ENCODE peak calls at places on chromosomes 13 and 19, in four cellular contexts. D is right lobe of liver; N is effector memory CD4-positive, alpha-beta T cell; E is right cardiac atrium. V is an unnamed sample. For H3K9me3, the result is how much of the 10 kb centered on the place peaks cover.

GRCh38 chr13:44155422-44156293 is 218.0 kb upstream of the SERP2 start:
- DNase-seq in N (no peak), E (peak), D (no peak), V (no peak)

GRCh38 chr19:35099897-35100275 is 15.7 kb upstream of the FXYD3 start:
- DNase-seq in D (no peak), N (no peak), E (no peak), V (no peak)

GRCh38 chr19:1855040-1855827 is 7.0 kb upstream of the REXO1 start:
- DNase-seq in D (peak), N (peak), E (peak), V (peak)

GRCh38 chr13:103188688-103189326 is 122.6 kb upstream of the SLC10A2 start:
- DNase-seq in E (no peak), D (no peak), N (no peak), V (no peak)

GRCh38 chr13:113584870-113585671 is 518 bp downstream of the TFDP1 start:
- DNase-seq in D (peak), E (no peak), N (no peak), V (no peak)

GRCh38 chr19:5627395-5627904 is 4.6 kb downstream of the SAFB start:
- DNase-seq in D (no peak), N (no peak), E (peak), V (no peak)

GRCh38 chr13:80955487-80955886 is 614.6 kb upstream of the SPRY2 start:
- DNase-seq in E (no peak), N (no peak), D (no peak), V (no peak)

GRCh38 chr19:35347171-35347929 is at the start of gene FFAR1:
- DNase-seq in D (peak), N (peak), E (peak), V (no peak)

GRCh38 chr13:20410726-20411125 is 114.9 kb downstream of the CRYL1 start:
- DNase-seq in E (no peak), D (no peak), N (no peak), V (no peak)

GRCh38 chr19:10270616-10271394 is at the start of gene ICAM1:
- DNase-seq in E (peak), N (peak), D (peak), V (peak)

GRCh38 chr19:15249912-15250634 is 17.8 kb upstream of the EPHX3 start:
- DNase-seq in D (no peak), E (peak), N (no peak), V (no peak)

GRCh38 chr19:39277598-39277997 is 9.4 kb downstream of the IFNL2 start:
- DNase-seq in D (peak), N (no peak), E (no peak), V (no peak)

GRCh38 chr19:10835754-10836477 is at the start of gene TMED1:
- DNase-seq in E (peak), D (peak), N (peak), V (peak)

GRCh38 chr13:109764474-109765292 is 21.7 kb downstream of the IRS2 start:
- DNase-seq in E (peak), D (no peak), N (no peak), V (no peak)

GRCh38 chr19:58212336-58213074 is 16.2 kb upstream of the ZNF544 start:
- DNase-seq in D (no peak), E (no peak), N (no peak), V (no peak)

GRCh38 chr19:58213075-58213369 is 15.7 kb upstream of the ZNF544 start:
- DNase-seq in D (no peak), E (no peak), N (no peak), V (no peak)

GRCh38 chr19:58218899-58219298 is 9.8 kb upstream of the ZNF544 start:
- DNase-seq in N (peak), E (no peak), D (no peak), V (peak)

GRCh38 chr19:58217069-58217481 is 11.6 kb upstream of the ZNF544 start:
- DNase-seq in N (no peak), D (no peak), E (no peak), V (no peak)

GRCh38 chr19:58217607-58218391 is 10.9 kb upstream of the ZNF544 start:
- DNase-seq in N (no peak), E (no peak), D (no peak), V (no peak)
- H3K9me3 ChIP-seq in N (under half), E (under half), D (under half), V (under half)

GRCh38 chr19:23399443-23399842 is 4.2 kb upstream of the ZNF91 start:
- DNase-seq in E (no peak), N (no peak), D (no peak), V (no peak)
- H3K9me3 ChIP-seq in E (under half), N (under half), D (under half), V (under half)

GRCh38 chr13:95512424-95512823 is 40.1 kb upstream of the CLDN10 start:
- DNase-seq in D (no peak), E (no peak), N (no peak), V (no peak)

GRCh38 chr13:95505976-95506375 is 46.5 kb upstream of the CLDN10 start:
- DNase-seq in D (no peak), N (no peak), E (no peak), V (no peak)

GRCh38 chr13:95512957-95513356 is 39.6 kb upstream of the CLDN10 start:
- DNase-seq in E (no peak), N (no peak), D (no peak), V (no peak)

GRCh38 chr13:95510950-95511349 is 41.6 kb upstream of the CLDN10 start:
- DNase-seq in D (no peak), N (no peak), E (no peak), V (no peak)

GRCh38 chr13:95509521-95510315 is 42.8 kb upstream of the CLDN10 start:
- DNase-seq in N (no peak), E (no peak), D (no peak), V (no peak)
- H3K9me3 ChIP-seq in N (under half), E (under half), D (under half), V (under half)

GRCh38 chr19:44131955-44132354 is 9.4 kb upstream of the ZNF234 start:
- DNase-seq in D (no peak), N (no peak), E (no peak), V (no peak)
- H3K9me3 ChIP-seq in D (under half), N (under half), E (under half), V (under half)

GRCh38 chr13:53941588-53942190 is 913.1 kb downstream of the OLFM4 start:
- DNase-seq in N (no peak), D (no peak), E (no peak), V (no peak)

GRCh38 chr13:53946500-53946899 is 917.9 kb downstream of the OLFM4 start:
- DNase-seq in D (no peak), E (no peak), N (no peak), V (no peak)
- H3K9me3 ChIP-seq in D (under half), E (under half), N (under half), V (under half)

GRCh38 chr19:30333291-30334065 is 38.7 kb upstream of the ZNF536 start:
- DNase-seq in D (no peak), E (no peak), N (no peak), V (no peak)

GRCh38 chr19:30338066-30338465 is 34.1 kb upstream of the ZNF536 start:
- DNase-seq in N (no peak), E (no peak), D (no peak), V (no peak)

GRCh38 chr19:30334841-30335240 is 37.3 kb upstream of the ZNF536 start:
- DNase-seq in D (no peak), E (no peak), N (no peak), V (no peak)

GRCh38 chr19:30336290-30336689 is 35.9 kb upstream of the ZNF536 start:
- DNase-seq in D (no peak), N (no peak), E (no peak), V (no peak)

DNA sequence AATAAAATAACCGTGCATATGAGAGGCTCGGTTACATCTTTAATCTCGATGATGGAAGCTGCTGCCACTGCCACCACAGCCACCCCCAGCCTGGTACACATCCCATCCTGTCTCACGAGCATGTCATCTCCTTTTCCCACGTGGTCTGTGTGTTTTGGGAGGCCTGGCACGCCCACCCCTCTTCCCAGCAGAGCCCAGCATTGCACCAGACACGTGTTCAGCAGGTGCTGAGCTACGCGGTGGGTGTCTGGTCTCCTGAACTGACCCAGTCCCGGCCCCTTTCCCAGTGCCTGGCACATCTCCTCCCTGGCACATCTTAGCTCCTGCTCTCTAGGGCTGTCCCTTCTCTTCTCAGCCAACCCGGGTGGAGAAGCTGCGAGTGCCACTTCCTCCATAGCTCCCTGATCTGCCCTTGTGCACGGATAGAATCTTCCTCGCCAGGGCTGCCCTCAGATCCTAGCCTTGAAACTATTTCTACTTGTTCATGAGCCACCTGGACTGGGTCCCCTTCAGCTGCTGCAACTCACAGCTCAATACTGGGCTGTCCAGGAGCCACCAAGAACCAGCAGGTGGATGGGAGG is 36.8 kb upstream of the ZNF536 start:
- DNase-seq in D (no peak), N (no peak), E (no peak), V (no peak)
- H3K9me3 ChIP-seq in D (under half), N (under half), E (under half), V (under half)

DNA sequence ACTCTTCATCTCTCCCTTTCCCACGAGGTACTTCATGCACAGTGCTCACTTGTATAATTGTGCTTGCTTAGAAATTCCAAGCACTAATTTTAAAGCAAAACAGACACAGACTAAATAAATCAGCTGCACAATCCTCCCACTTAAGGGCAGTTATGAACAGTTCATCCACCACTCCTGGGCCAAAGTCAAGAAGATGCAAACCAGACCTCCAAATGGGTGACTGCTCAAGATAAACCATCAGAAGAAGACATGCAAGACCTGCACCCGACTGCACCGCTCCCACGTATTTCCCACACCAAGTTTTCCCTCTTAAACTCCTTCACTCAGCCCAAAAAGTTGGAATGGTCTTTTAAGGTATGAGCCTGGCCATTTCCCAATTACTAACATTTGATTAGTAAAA is 19.9 kb downstream of the ZNF235 start:
- DNase-seq in D (no peak), E (no peak), N (no peak), V (no peak)
- H3K9me3 ChIP-seq in D (under half), E (under half), N (half or more), V (under half)